ENCODE peak calls at places on chromosomes 6 and 20, in four cellular contexts. Z, V, Y and G are unnamed samples.

GRCh38 chr6:6901205-6901719 is 206.5 kb upstream of the RREB1 start:
- DNase-seq in V (no peak), Y (no peak), Z (no peak), G (no peak)

GRCh38 chr6:106547053-106547414 is 82.3 kb downstream of the RTN4IP1 start:
- DNase-seq in Z (no peak), Y (no peak), V (no peak), G (no peak)

GRCh38 chr6:114874384-114874783 is 531.6 kb upstream of the HS3ST5 start:
- DNase-seq in Z (no peak), V (no peak), Y (no peak), G (no peak)

GRCh38 chr6:32868257-32868788 is 14.3 kb downstream of the PSMB9 start:
- DNase-seq in V (peak), Y (peak), Z (peak), G (no peak)

GRCh38 chr20:32623667-32624157 is 38.6 kb upstream of the NOL4L start:
- DNase-seq in Y (peak), Z (no peak), V (no peak), G (no peak)

GRCh38 chr20:25277051-25277801 is 29.3 kb downstream of the PYGB start:
- DNase-seq in V (no peak), Z (peak), Y (no peak), G (no peak)

GRCh38 chr20:64107736-64108457 is 532 bp upstream of the NPBWR2 start:
- DNase-seq in Y (peak), Z (peak), V (no peak), G (no peak)

GRCh38 chr6:81894788-81895221 is 142.3 kb upstream of the TENT5A start:
- DNase-seq in V (no peak), Y (peak), Z (peak), G (no peak)

GRCh38 chr6:51511081-51511480 is 576.3 kb downstream of the PKHD1 start:
- DNase-seq in V (no peak), Z (no peak), Y (no peak), G (no peak)

GRCh38 chr20:51318058-51318960 is 224.2 kb downstream of the NFATC2 start:
- DNase-seq in V (peak), Z (peak), Y (peak), G (no peak)

GRCh38 chr6:13908955-13909381 is 15.8 kb upstream of the RNF182 start:
- DNase-seq in Y (peak), V (peak), Z (no peak), G (peak)

GRCh38 chr6:88982720-88983119 is 19.3 kb upstream of the RNGTT start:
- DNase-seq in Z (no peak), V (peak), Y (no peak), G (peak)

GRCh38 chr6:166262738-166263515 is 45.3 kb downstream of the PRR18 start:
- DNase-seq in Z (no peak), V (no peak), Y (no peak), G (no peak)

GRCh38 chr6:42338573-42339218 is 113.0 kb downstream of the TRERF1 start:
- DNase-seq in Y (peak), Z (no peak), V (no peak), G (no peak)

GRCh38 chr6:6717953-6718352 is 129.4 kb downstream of the LY86 start:
- DNase-seq in Y (no peak), V (no peak), Z (no peak), G (no peak)

GRCh38 chr20:64203037-64203777 is 39.0 kb downstream of the MYT1 start:
- DNase-seq in Z (no peak), V (no peak), Y (no peak), G (no peak)

GRCh38 chr6:17867880-17868279 is 119.6 kb downstream of the KIF13A start:
- DNase-seq in Y (no peak), Z (no peak), V (no peak), G (no peak)

GRCh38 chr6:118645395-118645794 is 6.0 kb downstream of the CEP85L start:
- DNase-seq in Z (no peak), Y (no peak), V (no peak), G (no peak)

GRCh38 chr20:63698739-63699465 is 2.5 kb downstream of the TNFRSF6B start:
- DNase-seq in V (no peak), Y (peak), Z (no peak), G (no peak)

GRCh38 chr20:62314339-62314638 is 11.5 kb downstream of the ADRM1 start:
- DNase-seq in Z (no peak), Y (no peak), V (no peak), G (no peak)

GRCh38 chr20:63686492-63687321 is 9.7 kb upstream of the TNFRSF6B start:
- DNase-seq in Y (no peak), V (no peak), Z (peak), G (no peak)

GRCh38 chr6:169970306-169970988 is 219.0 kb downstream of the ERMARD start:
- DNase-seq in Y (peak), V (no peak), Z (peak), G (no peak)

GRCh38 chr6:45574013-45574412 is 196.3 kb upstream of the SUPT3H start:
- DNase-seq in V (no peak), Z (no peak), Y (no peak), G (no peak)

GRCh38 chr20:63309261-63310071 is 16.5 kb downstream of the COL20A1 start:
- DNase-seq in Y (peak), Z (peak), V (no peak), G (no peak)

GRCh38 chr6:138499303-138499991 is at the start of gene NHSL1:
- DNase-seq in Y (peak), V (no peak), Z (no peak), G (peak)

GRCh38 chr6:139917943-139918342 is 543.5 kb upstream of the CITED2 start:
- DNase-seq in V (no peak), Z (no peak), Y (no peak), G (no peak)

GRCh38 chr20:35316086-35316485 is 23.9 kb upstream of the FAM83C start:
- DNase-seq in V (no peak), Y (no peak), Z (no peak), G (no peak)
- H3K4me3 ChIP-seq in V (no peak), Y (no peak), Z (no peak), G (no peak)

GRCh38 chr20:58174708-58175287 is 53.7 kb downstream of the ANKRD60 start:
- DNase-seq in V (no peak), Z (peak), Y (no peak), G (no peak)
- H3K4me3 ChIP-seq in V (no peak), Z (peak), Y (no peak), G (no peak)

DNA sequence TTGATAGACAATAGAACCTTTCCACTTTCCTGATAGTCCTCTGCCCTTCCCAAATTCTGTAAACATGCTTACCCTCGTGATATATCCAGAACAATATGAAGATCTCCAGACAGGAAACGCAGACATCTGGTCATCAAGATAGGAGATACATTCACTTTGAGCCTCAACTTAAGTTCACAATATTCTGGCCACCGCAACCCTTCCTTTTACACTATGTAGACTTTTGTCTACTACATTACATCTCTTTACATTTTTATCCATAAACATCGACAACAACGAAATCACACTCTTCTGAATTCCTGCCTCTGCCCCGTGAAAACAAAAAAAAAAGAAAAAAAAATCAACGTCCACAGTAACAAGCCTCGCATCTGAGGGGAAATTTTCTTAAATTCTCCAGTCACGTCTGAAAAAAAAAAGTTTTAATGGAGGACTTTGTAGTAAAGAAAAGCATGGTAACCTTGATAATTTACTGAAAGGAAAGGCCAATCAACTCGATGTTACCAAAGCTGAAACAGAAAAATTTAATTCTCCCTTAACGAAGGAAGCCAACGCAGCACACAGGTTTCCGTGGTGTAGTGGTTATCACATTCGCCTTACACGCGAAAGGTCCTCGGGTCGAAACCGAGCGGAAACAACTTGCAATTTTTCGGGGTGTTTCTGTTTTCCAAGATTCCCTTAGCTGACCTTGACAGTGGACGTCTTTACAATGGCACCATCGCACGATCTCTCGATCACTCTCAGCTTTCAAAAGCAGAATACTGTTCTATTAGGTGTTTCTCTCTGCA is 21.8 kb downstream of the POM121L2 start:
- DNase-seq in Y (peak), V (no peak), Z (no peak), G (no peak)
- H3K4me3 ChIP-seq in Y (peak), V (no peak), Z (no peak), G (no peak)

DNA sequence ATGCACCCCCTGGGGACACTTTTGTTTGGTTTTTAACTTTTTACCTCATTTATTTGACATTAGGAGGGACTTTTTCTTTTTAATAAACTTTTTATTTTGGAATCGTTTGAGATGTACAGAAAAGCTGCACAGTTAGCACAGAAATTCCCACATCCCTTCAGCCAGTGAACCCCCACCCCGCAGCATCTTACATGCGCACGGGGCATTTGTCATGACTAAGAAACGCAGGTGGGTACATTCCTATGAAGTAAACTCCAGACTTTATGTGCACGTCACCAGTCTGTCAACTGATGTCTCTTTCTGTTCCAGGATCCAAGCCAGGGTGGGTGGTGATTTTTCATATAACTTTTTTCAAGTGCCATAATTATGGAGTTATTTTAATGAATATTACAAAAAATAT is 4.9 kb upstream of the ZNF831 start:
- DNase-seq in V (no peak), Z (no peak), Y (peak), G (no peak)
- H3K4me3 ChIP-seq in V (peak), Z (no peak), Y (no peak), G (no peak)